ENCODE peak calls at places on chromosome 15, in seven cellular contexts. I is tibial nerve, P is fibroblast of pulmonary artery, Z is pancreas, D is stomach, A is AG04450, N is lower leg skin. S is an unnamed sample.

GRCh38 chr15:45118131-45118588 is 4.0 kb downstream of the DUOXA2 start:
- DNase-seq in D (peak; percentile 92), I (peak; percentile 73), Z (peak; percentile 87), P (peak; percentile 92), N (peak; percentile 95), A (peak; percentile 76), S (peak; percentile 89)

GRCh38 chr15:85411992-85412538 is 31.7 kb downstream of the AKAP13 start:
- DNase-seq in P (peak; percentile 31), A (no peak), D (no peak), Z (no peak), I (no peak), N (no peak), S (peak; percentile 43)

GRCh38 chr15:57444877-57445513 is 68.7 kb downstream of the CGNL1 start:
- DNase-seq in Z (no peak), D (no peak), I (no peak), A (no peak), N (no peak), P (peak; percentile 47), S (peak; percentile 48)

GRCh38 chr15:31306426-31307269 is 20.0 kb upstream of the KLF13 start:
- DNase-seq in N (peak; percentile 87), I (no peak), P (no peak), A (no peak), Z (no peak), D (peak; percentile 74), S (no peak)

GRCh38 chr15:100284191-100284590 is 57.6 kb downstream of the ADAMTS17 start:
- DNase-seq in I (no peak), D (no peak), N (peak; percentile 40), Z (no peak), A (no peak), P (no peak), S (no peak)

GRCh38 chr15:43939070-43939469 is 112.3 kb downstream of the WDR76 start:
- DNase-seq in Z (no peak), P (peak; percentile 53), A (no peak), N (no peak), I (no peak), D (no peak), S (no peak)

GRCh38 chr15:57313134-57313483 is 63.2 kb upstream of the CGNL1 start:
- DNase-seq in N (no peak), P (no peak), Z (no peak), D (no peak), A (no peak), I (no peak), S (no peak)

GRCh38 chr15:73482184-73482583 is 39.2 kb downstream of the REC114 start:
- DNase-seq in N (no peak), A (no peak), P (no peak), Z (no peak), D (no peak), I (no peak), S (no peak)

GRCh38 chr15:80776420-80777045 is 2.6 kb upstream of the CEMIP start:
- DNase-seq in I (peak; percentile 46), A (peak; percentile 48), Z (peak; percentile 75), P (peak; percentile 90), N (no peak), D (peak; percentile 83), S (peak; percentile 83)

GRCh38 chr15:26550880-26551279 is 222.0 kb downstream of the GABRB3 start:
- DNase-seq in P (no peak), N (no peak), A (no peak), Z (no peak), D (no peak), I (no peak), S (no peak)

GRCh38 chr15:27358751-27359434 is 387.9 kb downstream of the GABRG3 start:
- DNase-seq in P (peak; percentile 1), A (no peak), D (no peak), N (peak; percentile 83), I (no peak), Z (peak; percentile 62), S (no peak)

GRCh38 chr15:35000511-35000910 is 12.4 kb upstream of the ZNF770 start:
- DNase-seq in Z (no peak), D (no peak), N (no peak), P (peak; percentile 72), I (no peak), A (peak; percentile 67), S (peak; percentile 79)

GRCh38 chr15:24857094-24857437 is 97.7 kb upstream of the SNRPN start:
- DNase-seq in A (no peak), P (no peak), Z (no peak), N (no peak), D (no peak), I (no peak), S (no peak)

GRCh38 chr15:77097317-77097721 is 26.4 kb upstream of the TSPAN3 start:
- DNase-seq in N (no peak), D (no peak), P (no peak), I (no peak), Z (no peak), A (no peak), S (no peak)

GRCh38 chr15:85854345-85855097 is 59.8 kb upstream of the KLHL25 start:
- DNase-seq in P (peak; percentile 79), D (no peak), A (no peak), N (peak; percentile 56), I (no peak), Z (no peak), S (peak; percentile 58)

GRCh38 chr15:65392368-65392767 is 14.6 kb upstream of the IGDCC3 start:
- DNase-seq in P (no peak), I (no peak), D (no peak), Z (no peak), N (no peak), A (no peak), S (no peak)

GRCh38 chr15:39583586-39584265 is 2.8 kb downstream of the THBS1 start:
- DNase-seq in N (no peak), A (no peak), P (peak; percentile 81), D (no peak), I (no peak), Z (no peak), S (peak; percentile 59)

GRCh38 chr15:29081781-29082180 is 187.8 kb downstream of the NSMCE3 start:
- DNase-seq in N (no peak), D (no peak), A (no peak), P (no peak), Z (no peak), I (no peak), S (no peak)

GRCh38 chr15:42149493-42150245 is 6.8 kb downstream of the PLA2G4F start:
- DNase-seq in I (no peak), P (no peak), Z (no peak), D (peak; percentile 21), N (peak; percentile 83), A (no peak), S (no peak)

GRCh38 chr15:42146551-42147430 is 9.6 kb downstream of the PLA2G4F start:
- DNase-seq in D (peak; percentile 23), Z (no peak), I (no peak), A (no peak), P (no peak), N (peak; percentile 68), S (no peak)

GRCh38 chr15:42150246-42150970 is 6.0 kb downstream of the PLA2G4F start:
- DNase-seq in P (no peak), I (no peak), Z (no peak), A (no peak), N (peak; percentile 76), D (no peak), S (no peak)

GRCh38 chr15:42147431-42147735 is 9.1 kb downstream of the PLA2G4F start:
- DNase-seq in P (no peak), D (no peak), Z (no peak), A (no peak), N (no peak), I (no peak), S (no peak)

GRCh38 chr15:42148808-42149492 is 7.5 kb downstream of the PLA2G4F start:
- DNase-seq in I (no peak), Z (no peak), A (no peak), N (peak; percentile 52), D (peak; percentile 13), P (no peak), S (no peak)
- TF ChIP-seq CTCF in I (no peak), Z (no peak), A (no peak), N (no peak), D (no peak), P (no peak), S (no peak)

GRCh38 chr15:52290329-52290728 is 5.3 kb downstream of the MYO5C start:
- DNase-seq in N (no peak), Z (no peak), P (no peak), D (no peak), A (no peak), I (no peak), S (no peak)

GRCh38 chr15:52288986-52289385 is 6.6 kb downstream of the MYO5C start:
- DNase-seq in A (no peak), Z (no peak), N (no peak), D (no peak), P (no peak), I (no peak), S (no peak)

GRCh38 chr15:52287114-52287513 is 8.5 kb downstream of the MYO5C start:
- DNase-seq in A (no peak), P (no peak), Z (no peak), I (no peak), N (no peak), D (no peak), S (no peak)

GRCh38 chr15:52289629-52290081 is 5.9 kb downstream of the MYO5C start:
- DNase-seq in I (no peak), Z (no peak), N (no peak), P (no peak), D (peak; percentile 66), A (no peak), S (no peak)

DNA sequence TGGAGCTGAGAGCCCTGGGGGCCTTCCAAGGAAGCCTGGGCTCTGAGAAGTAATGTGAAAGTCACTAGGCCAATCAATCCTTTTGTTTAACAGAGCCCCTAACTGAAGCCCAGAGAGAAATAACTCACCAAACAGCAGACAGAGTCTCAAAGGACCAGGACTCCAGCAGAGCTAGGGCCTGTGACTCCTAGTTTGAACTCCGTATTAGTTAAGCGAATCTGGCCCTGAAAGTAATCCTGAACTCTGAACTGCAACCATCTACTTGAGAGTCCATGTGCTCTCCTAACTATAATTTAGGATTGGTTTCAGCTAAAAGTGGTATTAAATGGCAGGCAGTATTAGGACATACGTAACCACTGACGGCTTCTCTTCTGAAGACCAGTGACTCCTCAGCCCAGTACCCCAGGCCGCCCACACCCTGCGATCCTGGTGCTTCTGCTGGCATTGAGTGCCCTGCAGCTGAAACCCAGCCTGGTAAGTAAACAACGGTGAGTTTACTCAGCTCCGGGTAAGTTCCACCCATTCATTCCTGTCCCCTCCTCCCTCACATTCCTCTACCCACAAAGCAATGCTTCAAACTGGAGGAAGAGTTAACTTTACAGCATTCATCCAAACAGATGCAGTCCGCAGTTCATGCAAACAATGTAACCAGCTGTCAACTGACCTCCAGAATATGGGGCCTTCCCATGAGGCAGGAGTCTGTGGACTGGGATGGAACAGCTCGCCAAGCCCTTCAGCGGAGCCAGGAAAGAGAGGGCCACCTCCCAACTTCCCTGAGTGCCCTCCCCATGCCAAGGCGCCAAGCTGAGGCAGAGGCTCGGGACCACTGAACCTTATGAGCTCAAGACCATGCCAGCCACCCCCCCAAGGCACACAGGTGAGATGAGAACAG is 7.3 kb downstream of the MYO5C start:
- DNase-seq in D (peak; percentile 83), I (no peak), N (no peak), P (peak; percentile 11), Z (peak; percentile 71), A (peak; percentile 13), S (peak; percentile 5)
- H3K4me3 ChIP-seq in D (no peak overlapping the region), I (no peak overlapping the region), N (no peak overlapping the region), P (no peak overlapping the region), Z (peak overlapping the region; percentile 11), A (no peak overlapping the region), S (no peak overlapping the region)

GRCh38 chr15:59632714-59633113 is 21.1 kb downstream of the GCNT3 start:
- DNase-seq in Z (no peak), N (no peak), A (no peak), D (no peak), P (peak; percentile 17), I (no peak), S (no peak)
- TF ChIP-seq CTCF in Z (no peak), N (no peak), A (peak; percentile 50), D (no peak), P (peak; percentile 59), I (no peak), S (peak; percentile 47)

GRCh38 chr15:67251318-67251717 is 3.1 kb downstream of the AAGAB start:
- DNase-seq in P (no peak), A (no peak), D (no peak), N (no peak), I (no peak), Z (no peak), S (no peak)
- H3K4me3 ChIP-seq in P (no peak overlapping the region), A (no peak overlapping the region), D (no peak overlapping the region), N (no peak overlapping the region), I (no peak overlapping the region), Z (no peak overlapping the region), S (no peak overlapping the region)

S was measured in fibroblast of villous mesenchyme.